ENCODE peak calls at places on chromosomes 12 and 14, in eight cellular contexts. X is Panc1; S is dorsolateral prefrontal cortex; Z is left lung; M is choroid plexus epithelial cell; T is effector memory CD4-positive, alpha-beta T cell; P is CD4-positive, alpha-beta memory T cell; E is neural progenitor cell. V is an unnamed sample.

GRCh38 chr12:65649126-65649525 is 175.2 kb upstream of the HMGA2 start:
- DNase-seq in T (no peak), S (no peak), Z (no peak), M (peak; percentile 99), E (no peak), X (peak; percentile 82), P (no peak), V (peak; percentile 99)

GRCh38 chr12:58425481-58426392 is 484.4 kb downstream of the ATP23 start:
- DNase-seq in T (no peak), S (no peak), M (peak; percentile 94), Z (peak; percentile 33), X (peak; percentile 84), E (peak; percentile 84), P (no peak), V (peak; percentile 86)

GRCh38 chr12:25397001-25397400 is 146.3 kb upstream of the KRAS start:
- DNase-seq in S (no peak), X (no peak), P (no peak), Z (no peak), E (peak; percentile 12), M (no peak), T (no peak), V (no peak)

GRCh38 chr14:64191756-64192155 is 102.4 kb downstream of the ESR2 start:
- DNase-seq in M (peak; percentile 89), S (no peak), E (no peak), Z (no peak), P (no peak), X (peak; percentile 17), T (no peak), V (peak; percentile 94)

GRCh38 chr12:76183459-76184186 is 99.1 kb upstream of the NAP1L1 start:
- DNase-seq in E (no peak), X (peak; percentile 79), P (no peak), T (no peak), S (peak; percentile 45), M (peak; percentile 98), Z (no peak), V (peak; percentile 100)

GRCh38 chr14:60508707-60509437 is at the start of gene SIX6:
- DNase-seq in T (no peak), X (no peak), P (no peak), E (peak; percentile 95), S (no peak), M (peak; percentile 22), Z (peak; percentile 71), V (peak; percentile 12)

GRCh38 chr12:47816646-47817271 is 2.9 kb downstream of the HDAC7 start:
- DNase-seq in E (no peak), M (peak; percentile 56), Z (no peak), X (no peak), S (no peak), T (no peak), P (no peak), V (no peak)

GRCh38 chr14:101110729-101111619 is 207.5 kb upstream of the RTL1 start:
- DNase-seq in T (no peak), Z (peak; percentile 70), M (no peak), E (no peak), P (no peak), S (peak; percentile 29), X (no peak), V (no peak)

GRCh38 chr12:121145221-121145620 is 12.5 kb downstream of the P2RX7 start:
- DNase-seq in T (no peak), Z (no peak), E (no peak), M (peak; percentile 20), X (no peak), P (no peak), S (no peak), V (peak; percentile 23)

GRCh38 chr14:100286484-100287191 is 19.6 kb downstream of the SLC25A29 start:
- DNase-seq in X (no peak), P (no peak), T (no peak), M (no peak), E (no peak), Z (no peak), S (no peak), V (no peak)

GRCh38 chr12:49335955-49336644 is 888 bp downstream of the C1QL4 start:
- DNase-seq in T (no peak), Z (no peak), E (peak; percentile 29), P (no peak), M (no peak), S (no peak), X (no peak), V (no peak)

GRCh38 chr12:27866382-27867101 is 86.5 kb upstream of the MANSC4 start:
- DNase-seq in Z (no peak), P (no peak), S (no peak), E (no peak), X (no peak), T (no peak), M (peak; percentile 68), V (peak; percentile 71)

GRCh38 chr12:12909228-12909994 is 18.0 kb downstream of the GPRC5A start:
- DNase-seq in E (no peak), T (no peak), Z (no peak), M (no peak), X (no peak), S (no peak), P (no peak), V (no peak)

GRCh38 chr14:103140316-103141109 is 17.3 kb downstream of the TNFAIP2 start:
- DNase-seq in E (no peak), M (no peak), X (no peak), Z (no peak), P (no peak), T (no peak), S (no peak), V (no peak)

GRCh38 chr12:52249041-52249461 is 16.0 kb downstream of the KRT7 start:
- DNase-seq in P (no peak), X (no peak), S (peak; percentile 71), M (no peak), E (no peak), Z (no peak), T (no peak), V (no peak)

GRCh38 chr12:70982991-70983390 is 62.5 kb upstream of the PTPRR start:
- DNase-seq in E (peak; percentile 4), P (no peak), M (peak; percentile 52), T (no peak), X (no peak), S (no peak), Z (no peak), V (no peak)

GRCh38 chr12:52876371-52876770 is 27.6 kb upstream of the KRT78 start:
- DNase-seq in E (no peak), X (no peak), T (no peak), M (no peak), S (no peak), P (no peak), Z (peak; percentile 89), V (no peak)

GRCh38 chr12:62458626-62459025 is 8.0 kb upstream of the MON2 start:
- DNase-seq in Z (no peak), T (no peak), S (no peak), P (no peak), E (no peak), M (peak; percentile 14), X (no peak), V (no peak)

GRCh38 chr14:79179985-79180384 is 1009.8 kb downstream of the NRXN3 start:
- DNase-seq in E (no peak), S (no peak), P (no peak), X (no peak), M (no peak), T (no peak), Z (no peak), V (no peak)

GRCh38 chr12:103268831-103269514 is 226.8 kb downstream of the C12orf42 start:
- DNase-seq in T (no peak), E (no peak), S (no peak), P (no peak), X (no peak), M (no peak), Z (no peak), V (no peak)

DNA sequence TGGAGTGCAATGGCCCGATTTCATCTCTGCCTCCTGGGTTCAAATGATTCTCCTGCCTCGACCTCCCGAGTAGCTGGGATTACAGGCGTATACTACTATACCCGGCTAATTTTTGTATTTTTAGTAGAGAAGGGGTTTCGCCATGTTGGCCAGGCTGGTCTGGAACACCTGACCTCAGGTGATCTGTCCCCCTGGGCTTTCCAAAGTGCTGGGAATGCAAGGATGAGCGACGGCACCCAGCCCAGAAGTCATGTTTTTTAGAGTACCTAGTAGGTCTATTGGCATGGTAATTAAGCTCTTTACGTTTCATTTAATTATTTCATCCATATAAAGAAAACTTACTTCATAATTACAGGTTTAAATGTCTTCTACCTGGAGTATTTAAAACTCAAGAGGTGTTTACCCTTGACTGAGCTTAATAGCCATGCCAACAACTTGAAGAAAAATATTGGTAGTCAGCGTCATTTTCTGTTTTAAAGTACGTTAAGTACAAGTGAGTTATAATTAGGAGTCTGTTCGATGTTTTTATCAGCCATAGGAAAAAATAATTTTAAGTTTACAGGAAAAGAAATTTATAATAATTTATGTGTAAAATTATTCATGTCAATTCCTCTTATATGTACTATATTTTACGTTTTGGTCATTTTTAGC is 4.0 kb downstream of the TMPO start:
- DNase-seq in Z (no peak), E (no peak), T (no peak), M (no peak), X (no peak), S (no peak), P (no peak), V (no peak)
- H3K4me3 ChIP-seq in Z (no peak overlapping the region), E (no peak overlapping the region), T (peak overlapping the region; percentile 37), M (no peak overlapping the region), X (no peak overlapping the region), S (no peak overlapping the region), P (peak overlapping the region; percentile 17), V (no peak overlapping the region)

GRCh38 chr14:91388551-91388975 is 29.1 kb downstream of the CCDC88C start:
- DNase-seq in M (no peak), E (no peak), Z (no peak), S (no peak), T (peak; percentile 40), P (peak; percentile 75), X (no peak), V (no peak)
- H3K4me3 ChIP-seq in M (no peak overlapping the region), E (no peak overlapping the region), Z (no peak overlapping the region), S (no peak overlapping the region), T (no peak overlapping the region), P (no peak overlapping the region), X (no peak overlapping the region), V (no peak overlapping the region)

GRCh38 chr12:6827982-6828670 is at the start of gene P3H3:
- DNase-seq in P (no peak), T (no peak), X (no peak), M (peak; percentile 39), S (no peak), Z (no peak), E (peak; percentile 70), V (peak; percentile 15)

GRCh38 chr12:6825398-6826124 is 2.6 kb upstream of the P3H3 start:
- DNase-seq in Z (peak; percentile 94), S (peak; percentile 92), P (peak; percentile 78), T (peak; percentile 64), E (peak; percentile 91), X (no peak), M (peak; percentile 89), V (peak; percentile 83)

GRCh38 chr12:6826125-6826733 is 2.0 kb upstream of the P3H3 start:
- DNase-seq in X (no peak), P (no peak), T (no peak), Z (no peak), M (no peak), E (no peak), S (no peak), V (no peak)

GRCh38 chr12:6827437-6827894 is 741 bp upstream of the P3H3 start:
- DNase-seq in T (no peak), S (peak; percentile 89), E (peak; percentile 91), Z (peak; percentile 88), P (no peak), X (no peak), M (peak; percentile 87), V (peak; percentile 81)

GRCh38 chr12:6826734-6827436 is 1.3 kb upstream of the P3H3 start:
- DNase-seq in Z (no peak), X (no peak), E (no peak), T (no peak), S (no peak), P (no peak), M (no peak), V (no peak)
- H3K4me3 ChIP-seq in Z (no peak overlapping the region), X (no peak overlapping the region), E (peak overlapping the region; percentile 27), T (no peak overlapping the region), S (no peak overlapping the region), P (no peak overlapping the region), M (no peak overlapping the region), V (no peak overlapping the region)

GRCh38 chr14:26595922-26596721 is 1.7 kb downstream of the NOVA1 start:
- DNase-seq in P (no peak), Z (no peak), S (no peak), M (no peak), T (no peak), E (peak; percentile 20), X (no peak), V (no peak)
- H3K4me3 ChIP-seq in P (no peak overlapping the region), Z (no peak overlapping the region), S (peak overlapping the region; percentile 81), M (peak overlapping the region; percentile 69), T (no peak overlapping the region), E (peak overlapping the region; percentile 94), X (peak overlapping the region; percentile 22), V (peak overlapping the region; percentile 69)

V was measured in brain microvascular endothelial cell.